ENCODE peak calls at places on chromosomes 6 and 20, in five cellular contexts. A, Q, E, S and R are unnamed samples.

GRCh38 chr20:19427480-19427879 is 215.0 kb downstream of the SLC24A3 start:
- DNase-seq in S (no peak), A (no peak), E (peak; percentile 31), Q (no peak), R (no peak)

GRCh38 chr6:158233214-158233795 is 65.2 kb downstream of the GTF2H5 start:
- DNase-seq in A (no peak), E (no peak), Q (no peak), S (no peak), R (peak; percentile 46)

GRCh38 chr6:18241208-18241836 is 23.0 kb downstream of the DEK start:
- DNase-seq in Q (no peak), S (peak; percentile 26), A (no peak), E (no peak), R (no peak)

GRCh38 chr20:62066339-62066982 is 780 bp upstream of the TAF4 start:
- DNase-seq in S (peak; percentile 18), A (peak; percentile 61), E (peak; percentile 74), Q (peak; percentile 37), R (peak; percentile 91)

GRCh38 chr6:131867744-131868143 is 59.9 kb downstream of the ENPP1 start:
- DNase-seq in Q (no peak), S (peak; percentile 71), E (no peak), A (no peak), R (no peak)

GRCh38 chr6:108133594-108134179 is 32.1 kb upstream of the NR2E1 start:
- DNase-seq in E (peak; percentile 88), Q (no peak), A (peak; percentile 62), S (peak; percentile 68), R (peak; percentile 86)

GRCh38 chr6:134247271-134247833 is 70.6 kb downstream of the SGK1 start:
- DNase-seq in E (no peak), Q (peak; percentile 95), A (no peak), S (no peak), R (no peak)

GRCh38 chr20:51425347-51426106 is 117.0 kb downstream of the NFATC2 start:
- DNase-seq in A (no peak), S (no peak), Q (no peak), E (no peak), R (no peak)

GRCh38 chr6:74768738-74769137 is 437.1 kb downstream of the COL12A1 start:
- DNase-seq in E (no peak), Q (no peak), A (no peak), S (no peak), R (no peak)

GRCh38 chr6:33081098-33081824 is 5.5 kb downstream of the HLA-DPB1 start:
- DNase-seq in S (no peak), A (no peak), E (no peak), Q (no peak), R (peak; percentile 17)

DNA sequence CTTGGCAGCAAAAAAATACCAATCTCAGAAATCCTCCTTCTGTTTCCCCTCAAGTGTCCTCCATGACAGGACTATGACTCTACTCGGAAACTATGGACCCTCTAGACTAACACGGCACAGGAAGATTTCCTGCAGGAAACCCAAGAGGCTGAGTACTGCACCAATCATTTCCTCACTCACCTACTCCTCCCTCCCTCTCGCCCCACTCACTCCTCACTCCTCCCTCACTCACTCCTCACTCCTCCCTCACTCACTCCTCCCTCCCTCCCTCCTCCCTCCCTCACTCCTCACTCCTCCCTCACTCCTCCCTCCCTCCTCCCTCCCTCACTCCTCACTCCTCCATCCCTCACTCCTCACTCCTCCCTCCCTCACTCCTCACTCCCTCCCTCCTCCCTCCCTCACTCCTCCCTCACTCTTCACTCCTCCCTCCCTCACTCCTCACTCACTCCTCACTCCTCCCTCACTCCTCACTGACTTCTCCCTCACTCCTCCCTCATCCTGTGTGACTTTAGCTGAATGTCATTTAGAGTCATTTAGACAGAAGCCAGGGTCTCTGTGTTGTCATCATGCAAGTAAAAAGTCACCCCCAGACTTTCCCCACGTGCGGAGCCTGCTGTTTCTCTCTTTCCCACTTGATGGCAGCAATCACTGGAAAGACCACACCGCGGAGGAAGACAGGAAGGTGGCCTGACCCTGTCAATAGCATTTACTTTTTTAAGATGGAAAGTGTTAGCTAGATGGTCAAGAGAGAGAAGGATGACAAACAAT is 226.8 kb upstream of the PDE10A start:
- DNase-seq in Q (no peak), A (no peak), E (peak; percentile 63), S (peak; percentile 47), R (peak; percentile 59)
- TF ChIP-seq CTCF in Q (peak; percentile 20), A (peak; percentile 59), E (no peak), S (peak; percentile 93), R (peak; percentile 29)

DNA sequence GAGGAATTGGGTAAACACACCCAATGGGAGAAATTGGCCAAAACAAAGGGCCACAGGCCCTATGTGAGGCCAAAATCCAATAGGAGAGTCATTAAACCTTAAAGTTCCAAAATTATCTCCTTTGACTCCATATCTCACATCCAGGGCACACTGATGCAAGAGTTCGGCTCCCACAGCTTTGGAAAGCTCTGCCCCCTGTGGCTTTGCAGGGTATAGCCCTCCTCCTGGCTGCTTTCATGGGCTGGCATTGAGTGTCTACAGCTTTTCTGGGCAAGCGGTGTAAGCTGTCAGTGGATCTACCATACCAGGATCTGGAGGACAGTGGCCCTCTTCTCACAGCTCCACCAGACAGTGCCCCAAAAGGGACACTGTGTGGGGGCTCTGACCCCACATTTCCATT is 160.5 kb downstream of the ADGRG6 start:
- DNase-seq in Q (no peak), S (no peak), E (peak; percentile 13), A (no peak), R (no peak)
- TF ChIP-seq CTCF in Q (no peak), S (no peak), E (no peak), A (no peak), R (no peak)

GRCh38 chr6:617485-618100 is 39.3 kb downstream of the HUS1B start:
- DNase-seq in A (no peak), E (peak; percentile 38), S (no peak), Q (no peak), R (no peak)
- TF ChIP-seq CTCF in A (no peak), E (no peak), S (no peak), Q (no peak), R (no peak)

GRCh38 chr20:11716945-11717248 is 200.8 kb upstream of the BTBD3 start:
- DNase-seq in Q (no peak), A (no peak), S (no peak), E (no peak), R (no peak)

GRCh38 chr20:11718474-11719094 is 199.1 kb upstream of the BTBD3 start:
- DNase-seq in A (no peak), E (no peak), S (no peak), Q (no peak), R (no peak)

GRCh38 chr20:11717562-11717961 is 200.1 kb upstream of the BTBD3 start:
- DNase-seq in S (no peak), Q (no peak), E (no peak), A (no peak), R (no peak)

GRCh38 chr20:11719153-11719552 is 198.5 kb upstream of the BTBD3 start:
- DNase-seq in Q (no peak), A (no peak), E (peak; percentile 26), S (no peak), R (no peak)

DNA sequence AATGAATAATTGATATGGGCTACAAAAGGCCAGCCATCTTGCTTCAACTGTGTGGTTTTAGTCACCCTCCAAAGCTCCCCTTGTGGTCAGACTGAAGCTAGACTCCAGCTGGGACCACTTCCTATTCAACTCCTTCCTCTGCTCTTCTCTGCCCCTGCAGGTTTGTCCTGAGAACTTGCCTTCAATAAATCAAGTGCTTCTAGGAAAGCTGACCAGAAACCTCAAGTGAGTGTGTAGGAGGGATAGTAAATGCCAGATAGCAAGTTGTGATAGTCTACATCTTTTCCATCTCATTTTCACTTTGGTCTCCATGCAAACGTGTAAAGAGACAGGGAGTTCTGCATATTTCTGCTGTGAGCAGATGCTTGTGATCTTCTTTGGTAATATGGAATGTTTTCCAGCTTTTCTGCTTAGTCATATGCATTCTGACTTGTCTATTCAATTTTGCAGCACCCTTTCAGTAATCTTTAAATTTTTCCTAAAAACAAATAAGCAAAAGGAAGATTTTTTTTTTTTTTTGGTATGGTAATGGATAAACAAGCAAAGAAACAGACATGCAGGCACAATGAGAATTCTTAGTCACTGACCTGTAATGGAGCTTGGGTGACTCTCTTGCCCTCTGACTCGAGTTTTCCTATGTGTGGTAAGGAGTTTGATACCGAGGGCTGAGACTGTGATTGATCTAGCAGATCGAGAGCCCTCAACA is 201.3 kb upstream of the BTBD3 start:
- DNase-seq in Q (no peak), S (peak; percentile 88), A (no peak), E (peak; percentile 29), R (peak; percentile 27)
- TF ChIP-seq CTCF in Q (peak; percentile 16), S (peak; percentile 65), A (no peak), E (peak; percentile 19), R (peak; percentile 58)